ENCODE peak calls at places on chromosomes 16 and 17, in seven cellular contexts. One of them, this sample, is unnamed.

GRCh38 chr17:7732981-7733557 is 15.5 kb downstream of the DNAH2 start:
- DNase-seq in mucosa of descending colon: no peak
- DNase-seq in sigmoid colon: peak; percentile 20
- DNase-seq in Caco-2: no peak
- DNase-seq in HFF-Myc: no peak
- DNase-seq in PC-9: no peak
- DNase-seq in epithelial cell of proximal tubule: no peak
- DNase-seq in this sample: no peak

GRCh38 chr17:83200231-83200699 is 120.9 kb downstream of the METRNL start:
- DNase-seq in mucosa of descending colon: peak; percentile 49
- DNase-seq in sigmoid colon: peak; percentile 84
- DNase-seq in Caco-2: peak; percentile 19
- DNase-seq in HFF-Myc: no peak
- DNase-seq in PC-9: peak; percentile 60
- DNase-seq in epithelial cell of proximal tubule: no peak
- DNase-seq in this sample: peak; percentile 70

GRCh38 chr17:74772071-74772470 is 4.1 kb downstream of the NAT9 start:
- DNase-seq in mucosa of descending colon: no peak
- DNase-seq in sigmoid colon: no peak
- DNase-seq in Caco-2: no peak
- DNase-seq in HFF-Myc: no peak
- DNase-seq in PC-9: no peak
- DNase-seq in epithelial cell of proximal tubule: no peak
- DNase-seq in this sample: no peak

GRCh38 chr16:17205279-17206139 is 265.3 kb downstream of the XYLT1 start:
- DNase-seq in mucosa of descending colon: no peak
- DNase-seq in sigmoid colon: no peak
- DNase-seq in Caco-2: no peak
- DNase-seq in HFF-Myc: peak; percentile 70
- DNase-seq in PC-9: no peak
- DNase-seq in epithelial cell of proximal tubule: no peak
- DNase-seq in this sample: peak; percentile 29

GRCh38 chr17:28228109-28228840 is 90.7 kb upstream of the TMEM97 start:
- DNase-seq in mucosa of descending colon: no peak
- DNase-seq in sigmoid colon: no peak
- DNase-seq in Caco-2: peak; percentile 79
- DNase-seq in HFF-Myc: no peak
- DNase-seq in PC-9: no peak
- DNase-seq in epithelial cell of proximal tubule: no peak
- DNase-seq in this sample: no peak

GRCh38 chr16:64532117-64532516 is 589.7 kb downstream of the CDH11 start:
- DNase-seq in mucosa of descending colon: no peak
- DNase-seq in sigmoid colon: no peak
- DNase-seq in Caco-2: no peak
- DNase-seq in HFF-Myc: no peak
- DNase-seq in PC-9: no peak
- DNase-seq in epithelial cell of proximal tubule: no peak
- DNase-seq in this sample: no peak

GRCh38 chr16:8295436-8295835 is 294.9 kb downstream of the TMEM114 start:
- DNase-seq in mucosa of descending colon: no peak
- DNase-seq in sigmoid colon: no peak
- DNase-seq in Caco-2: no peak
- DNase-seq in HFF-Myc: no peak
- DNase-seq in PC-9: no peak
- DNase-seq in epithelial cell of proximal tubule: no peak
- DNase-seq in this sample: no peak

GRCh38 chr17:74367206-74367605 is at the start of gene GPR142:
- DNase-seq in mucosa of descending colon: no peak
- DNase-seq in sigmoid colon: no peak
- DNase-seq in Caco-2: no peak
- DNase-seq in HFF-Myc: no peak
- DNase-seq in PC-9: no peak
- DNase-seq in epithelial cell of proximal tubule: no peak
- DNase-seq in this sample: no peak

GRCh38 chr16:14215941-14216340 is 144.8 kb downstream of the MRTFB start:
- DNase-seq in mucosa of descending colon: no peak
- DNase-seq in sigmoid colon: no peak
- DNase-seq in Caco-2: no peak
- DNase-seq in HFF-Myc: no peak
- DNase-seq in PC-9: no peak
- DNase-seq in epithelial cell of proximal tubule: no peak
- DNase-seq in this sample: no peak

GRCh38 chr17:17835415-17836249 is 1.2 kb downstream of the SREBF1 start:
- DNase-seq in mucosa of descending colon: no peak
- DNase-seq in sigmoid colon: no peak
- DNase-seq in Caco-2: no peak
- DNase-seq in HFF-Myc: no peak
- DNase-seq in PC-9: no peak
- DNase-seq in epithelial cell of proximal tubule: no peak
- DNase-seq in this sample: no peak

GRCh38 chr16:85681255-85681654 is 7.5 kb downstream of the GINS2 start:
- DNase-seq in mucosa of descending colon: peak; percentile 65
- DNase-seq in sigmoid colon: no peak
- DNase-seq in Caco-2: no peak
- DNase-seq in HFF-Myc: no peak
- DNase-seq in PC-9: no peak
- DNase-seq in epithelial cell of proximal tubule: no peak
- DNase-seq in this sample: no peak

GRCh38 chr16:85086347-85087291 is 25.7 kb downstream of the CIBAR2 start:
- DNase-seq in mucosa of descending colon: peak; percentile 82
- DNase-seq in sigmoid colon: peak; percentile 83
- DNase-seq in Caco-2: peak; percentile 82
- DNase-seq in HFF-Myc: no peak
- DNase-seq in PC-9: peak; percentile 52
- DNase-seq in epithelial cell of proximal tubule: peak; percentile 3
- DNase-seq in this sample: peak; percentile 78

GRCh38 chr16:1145383-1146100 is 7.4 kb upstream of the CACNA1H start:
- DNase-seq in mucosa of descending colon: no peak
- DNase-seq in sigmoid colon: no peak
- DNase-seq in Caco-2: no peak
- DNase-seq in HFF-Myc: no peak
- DNase-seq in PC-9: no peak
- DNase-seq in epithelial cell of proximal tubule: no peak
- DNase-seq in this sample: no peak

GRCh38 chr17:1193300-1193699 is 13.5 kb upstream of the ABR start:
- DNase-seq in mucosa of descending colon: no peak
- DNase-seq in sigmoid colon: no peak
- DNase-seq in Caco-2: no peak
- DNase-seq in HFF-Myc: no peak
- DNase-seq in PC-9: no peak
- DNase-seq in epithelial cell of proximal tubule: no peak
- DNase-seq in this sample: no peak

GRCh38 chr17:82520041-82520910 is 744 bp downstream of the FOXK2 start:
- DNase-seq in mucosa of descending colon: peak; percentile 59
- DNase-seq in sigmoid colon: peak; percentile 71
- DNase-seq in Caco-2: no peak
- DNase-seq in HFF-Myc: no peak
- DNase-seq in PC-9: no peak
- DNase-seq in epithelial cell of proximal tubule: no peak
- DNase-seq in this sample: no peak

GRCh38 chr17:80942360-80943345 is 49.0 kb upstream of the CHMP6 start:
- DNase-seq in mucosa of descending colon: peak; percentile 88
- DNase-seq in sigmoid colon: peak; percentile 99
- DNase-seq in Caco-2: no peak
- DNase-seq in HFF-Myc: peak; percentile 44
- DNase-seq in PC-9: no peak
- DNase-seq in epithelial cell of proximal tubule: no peak
- DNase-seq in this sample: peak; percentile 76

GRCh38 chr17:4658478-4659305 is 17.2 kb upstream of the ALOX15 start:
- DNase-seq in mucosa of descending colon: no peak
- DNase-seq in sigmoid colon: no peak
- DNase-seq in Caco-2: no peak
- DNase-seq in HFF-Myc: peak; percentile 22
- DNase-seq in PC-9: no peak
- DNase-seq in epithelial cell of proximal tubule: no peak
- DNase-seq in this sample: no peak

GRCh38 chr17:11296994-11297393 is 56.0 kb downstream of the SHISA6 start:
- DNase-seq in mucosa of descending colon: no peak
- DNase-seq in sigmoid colon: no peak
- DNase-seq in Caco-2: no peak
- DNase-seq in HFF-Myc: no peak
- DNase-seq in PC-9: no peak
- DNase-seq in epithelial cell of proximal tubule: no peak
- DNase-seq in this sample: no peak
- TF ChIP-seq CTCF in mucosa of descending colon: no peak
- TF ChIP-seq CTCF in sigmoid colon: no peak
- TF ChIP-seq CTCF in Caco-2: no peak
- TF ChIP-seq CTCF in HFF-Myc: peak; percentile 18
- TF ChIP-seq CTCF in PC-9: peak; percentile 44
- TF ChIP-seq CTCF in epithelial cell of proximal tubule: peak; percentile 62
- TF ChIP-seq CTCF in this sample: no peak

GRCh38 chr16:4297480-4297879 is 18.4 kb upstream of the GLIS2 start:
- DNase-seq in mucosa of descending colon: no peak
- DNase-seq in sigmoid colon: no peak
- DNase-seq in Caco-2: no peak
- DNase-seq in HFF-Myc: no peak
- DNase-seq in PC-9: no peak
- DNase-seq in epithelial cell of proximal tubule: no peak
- DNase-seq in this sample: no peak

GRCh38 chr16:4291699-4292098 is 18.9 kb upstream of the TFAP4 start:
- DNase-seq in mucosa of descending colon: no peak
- DNase-seq in sigmoid colon: no peak
- DNase-seq in Caco-2: no peak
- DNase-seq in HFF-Myc: no peak
- DNase-seq in PC-9: no peak
- DNase-seq in epithelial cell of proximal tubule: no peak
- DNase-seq in this sample: no peak

GRCh38 chr16:4290236-4290830 is 17.5 kb upstream of the TFAP4 start:
- DNase-seq in mucosa of descending colon: no peak
- DNase-seq in sigmoid colon: no peak
- DNase-seq in Caco-2: peak; percentile 53
- DNase-seq in HFF-Myc: no peak
- DNase-seq in PC-9: peak; percentile 96
- DNase-seq in epithelial cell of proximal tubule: no peak
- DNase-seq in this sample: no peak

GRCh38 chr16:4293822-4294457 is 21.1 kb upstream of the TFAP4 start:
- DNase-seq in mucosa of descending colon: no peak
- DNase-seq in sigmoid colon: peak; percentile 84
- DNase-seq in Caco-2: no peak
- DNase-seq in HFF-Myc: no peak
- DNase-seq in PC-9: peak; percentile 60
- DNase-seq in epithelial cell of proximal tubule: no peak
- DNase-seq in this sample: peak; percentile 58

DNA sequence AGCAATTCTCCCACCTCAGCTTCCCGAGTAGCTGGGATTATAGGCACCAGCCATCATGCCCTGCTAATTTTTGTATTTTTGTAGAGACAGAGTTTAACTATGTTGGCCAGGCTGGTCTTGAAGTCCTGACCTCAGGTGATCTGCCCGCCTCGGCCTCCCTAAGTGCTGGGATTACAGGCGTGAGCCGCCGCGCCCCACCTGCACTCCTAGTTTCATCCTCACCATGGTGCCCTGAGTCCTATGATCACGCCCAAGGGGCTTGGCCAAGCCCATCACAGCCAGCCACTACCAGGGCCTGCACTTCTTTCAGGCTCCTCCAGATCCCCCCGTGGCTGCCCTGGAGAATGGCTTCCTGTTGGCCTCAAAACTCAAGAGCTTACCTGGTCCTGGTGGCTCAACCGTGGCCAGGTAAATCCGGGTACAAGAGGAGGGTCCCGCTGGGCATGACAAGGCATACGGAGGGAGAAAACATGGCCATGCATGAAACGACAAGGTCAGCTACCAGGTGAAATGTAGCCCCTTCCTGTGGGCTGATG is 20.4 kb upstream of the TFAP4 start:
- DNase-seq in mucosa of descending colon: no peak
- DNase-seq in sigmoid colon: no peak
- DNase-seq in Caco-2: no peak
- DNase-seq in HFF-Myc: no peak
- DNase-seq in PC-9: no peak
- DNase-seq in epithelial cell of proximal tubule: no peak
- DNase-seq in this sample: no peak
- H3K4me3 ChIP-seq in mucosa of descending colon: no peak overlapping the region
- H3K4me3 ChIP-seq in sigmoid colon: no peak overlapping the region
- H3K4me3 ChIP-seq in Caco-2: no peak overlapping the region
- H3K4me3 ChIP-seq in HFF-Myc: no peak overlapping the region
- H3K4me3 ChIP-seq in PC-9: no peak overlapping the region
- H3K4me3 ChIP-seq in epithelial cell of proximal tubule: no peak overlapping the region
- H3K4me3 ChIP-seq in this sample: no peak overlapping the region

DNA sequence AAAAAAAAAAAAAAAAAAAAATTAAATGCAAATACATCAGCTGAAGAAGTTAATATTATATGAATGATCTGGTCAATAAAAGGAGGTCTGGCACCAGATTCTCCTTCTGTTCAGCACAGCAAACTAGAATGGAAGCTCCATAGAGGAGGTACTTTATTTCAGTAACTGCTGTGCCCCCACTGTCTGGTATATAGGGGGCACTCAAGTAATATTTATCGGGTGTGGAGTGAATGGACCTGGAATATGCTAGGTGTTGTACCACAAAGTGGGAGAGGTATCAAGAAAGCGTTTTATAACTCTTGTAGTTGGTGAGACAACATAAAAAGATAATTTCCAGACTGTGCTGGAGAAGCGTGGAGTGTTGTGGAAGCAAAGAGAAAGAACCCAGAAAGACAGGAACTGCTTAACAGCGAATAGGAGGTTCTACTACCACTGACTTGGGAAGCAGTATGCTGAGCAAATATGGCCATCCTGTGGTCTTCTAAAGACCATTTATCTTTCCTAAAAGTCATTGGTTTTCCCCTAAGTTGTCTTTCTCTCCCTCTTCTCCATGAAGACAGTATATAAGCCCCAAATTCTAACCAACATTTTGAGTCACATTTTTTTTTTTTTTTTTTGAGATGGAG is 12.2 kb upstream of the PRKCA start:
- DNase-seq in mucosa of descending colon: no peak
- DNase-seq in sigmoid colon: no peak
- DNase-seq in Caco-2: no peak
- DNase-seq in HFF-Myc: no peak
- DNase-seq in PC-9: no peak
- DNase-seq in epithelial cell of proximal tubule: no peak
- DNase-seq in this sample: no peak
- TF ChIP-seq CTCF in mucosa of descending colon: no peak
- TF ChIP-seq CTCF in sigmoid colon: no peak
- TF ChIP-seq CTCF in Caco-2: peak; percentile 20
- TF ChIP-seq CTCF in HFF-Myc: peak; percentile 32
- TF ChIP-seq CTCF in PC-9: no peak
- TF ChIP-seq CTCF in epithelial cell of proximal tubule: peak; percentile 39
- TF ChIP-seq CTCF in this sample: no peak

DNA sequence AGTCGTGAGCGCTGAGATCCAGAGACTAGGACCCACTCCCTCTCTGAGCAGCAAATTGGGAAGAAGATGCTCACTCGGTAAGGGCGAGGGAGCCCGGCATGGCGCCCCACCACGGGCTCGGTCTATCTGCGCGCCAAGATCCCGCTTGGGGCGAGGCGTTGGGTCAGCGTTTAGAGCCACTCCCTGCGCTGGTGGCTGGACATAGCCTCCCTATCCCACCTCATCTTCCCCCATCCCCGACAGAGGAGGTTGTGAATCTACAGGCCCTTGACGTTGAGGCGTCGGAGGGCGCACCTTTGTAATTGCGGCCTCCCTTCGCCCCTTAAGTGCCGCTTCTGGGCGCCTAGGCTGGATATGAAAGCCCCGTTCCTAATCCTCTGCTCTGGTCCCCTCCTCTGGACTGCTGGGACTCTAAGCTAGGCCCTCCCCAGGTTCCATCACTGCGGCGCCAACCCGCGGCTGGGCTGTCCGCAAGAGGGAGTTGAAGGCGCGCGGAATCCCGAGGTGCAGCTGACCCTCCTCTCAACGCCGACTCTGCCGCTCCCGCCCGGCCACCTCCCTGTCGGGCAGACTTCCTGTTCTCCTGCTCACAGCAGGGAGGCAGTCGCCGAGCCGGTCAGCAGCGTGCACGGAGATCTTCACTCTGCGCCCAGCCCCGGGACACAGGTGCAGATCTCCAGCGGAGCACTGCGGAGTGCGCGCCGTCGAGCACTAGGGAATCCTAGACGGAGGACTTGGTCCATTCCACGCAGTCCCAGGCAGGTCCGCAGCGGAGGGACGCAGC is 16.1 kb upstream of the HOXB9 start:
- DNase-seq in mucosa of descending colon: peak; percentile 85
- DNase-seq in sigmoid colon: peak; percentile 56
- DNase-seq in Caco-2: peak; percentile 41
- DNase-seq in HFF-Myc: no peak
- DNase-seq in PC-9: no peak
- DNase-seq in epithelial cell of proximal tubule: no peak
- DNase-seq in this sample: no peak
- H3K4me3 ChIP-seq in mucosa of descending colon: peak overlapping the region; percentile 17
- H3K4me3 ChIP-seq in sigmoid colon: no peak overlapping the region
- H3K4me3 ChIP-seq in Caco-2: no peak overlapping the region
- H3K4me3 ChIP-seq in HFF-Myc: no peak overlapping the region
- H3K4me3 ChIP-seq in PC-9: no peak overlapping the region
- H3K4me3 ChIP-seq in epithelial cell of proximal tubule: no peak overlapping the region
- H3K4me3 ChIP-seq in this sample: no peak overlapping the region